ENCODE peak calls at places on chromosomes 16 and 17, in four cellular contexts. F is cardiac muscle cell; G is kidney; P is CD8-positive, alpha-beta T cell. Y is an unnamed sample.

GRCh38 chr16:26664086-26664485 is 402.6 kb upstream of the C16orf82 start:
- DNase-seq in F (no peak), G (no peak), P (no peak), Y (no peak)

GRCh38 chr17:9844153-9844552 is 18.4 kb downstream of the GLP2R start:
- DNase-seq in F (no peak), G (no peak), P (no peak), Y (no peak)

GRCh38 chr17:78329263-78330059 is 30.4 kb downstream of the SOCS3 start:
- DNase-seq in F (no peak), G (peak), P (peak), Y (no peak)

GRCh38 chr16:69093974-69094373 is 11.5 kb upstream of the HAS3 start:
- DNase-seq in F (no peak), G (no peak), P (no peak), Y (no peak)

GRCh38 chr16:87713469-87714229 is 52.1 kb downstream of the KLHDC4 start:
- DNase-seq in F (no peak), G (no peak), P (peak), Y (no peak)

GRCh38 chr16:50534556-50534955 is 13.6 kb upstream of the NKD1 start:
- DNase-seq in F (no peak), G (no peak), P (no peak), Y (no peak)

GRCh38 chr17:32341141-32341856 is 674 bp downstream of the C17orf75 start:
- DNase-seq in F (peak), G (no peak), P (peak), Y (peak)

GRCh38 chr16:88577166-88577565 is 7.0 kb downstream of the ZC3H18 start:
- DNase-seq in F (no peak), G (no peak), P (no peak), Y (no peak)

GRCh38 chr16:73956592-73957495 is 339.8 kb upstream of the PSMD7 start:
- DNase-seq in F (peak), G (no peak), P (peak), Y (peak)

GRCh38 chr17:70829876-70830275 is 660.5 kb downstream of the KCNJ2 start:
- DNase-seq in F (no peak), G (no peak), P (no peak), Y (no peak)

GRCh38 chr17:58323420-58324408 is 4.9 kb downstream of the TSPOAP1 start:
- DNase-seq in F (peak), G (peak), P (no peak), Y (no peak)

GRCh38 chr16:59783191-59783590 is 1049.1 kb upstream of the GOT2 start:
- DNase-seq in F (no peak), G (no peak), P (no peak), Y (no peak)

GRCh38 chr16:7182510-7183109 is 150.0 kb upstream of the RBFOX1 start:
- DNase-seq in F (peak), G (no peak), P (no peak), Y (no peak)

GRCh38 chr17:47707056-47707791 is 13.3 kb downstream of the TBKBP1 start:
- DNase-seq in F (no peak), G (peak), P (no peak), Y (no peak)

GRCh38 chr17:32970281-32970680 is 21.4 kb upstream of the SPACA3 start:
- DNase-seq in F (no peak), G (no peak), P (no peak), Y (no peak)

GRCh38 chr16:11088432-11088794 is 144.0 kb downstream of the CLEC16A start:
- DNase-seq in F (no peak), G (no peak), P (no peak), Y (no peak)

GRCh38 chr17:71461504-71462197 is 659.2 kb upstream of the SOX9 start:
- DNase-seq in F (no peak), G (no peak), P (no peak), Y (no peak)

GRCh38 chr16:69745959-69746358 is 8.8 kb downstream of the NOB1 start:
- DNase-seq in F (no peak), G (no peak), P (no peak), Y (no peak)

GRCh38 chr17:69594641-69595040 is 180.1 kb downstream of the MAP2K6 start:
- DNase-seq in F (no peak), G (no peak), P (no peak), Y (no peak)

GRCh38 chr17:59149051-59149450 is 5.9 kb downstream of the SKA2 start:
- DNase-seq in F (no peak), G (no peak), P (no peak), Y (no peak)

GRCh38 chr17:48051706-48052486 is 3.7 kb downstream of the NFE2L1 start:
- DNase-seq in F (no peak), G (no peak), P (no peak), Y (no peak)

GRCh38 chr16:3021449-3022207 is 1.5 kb downstream of the TNFRSF12A start:
- DNase-seq in F (peak), G (peak), P (peak), Y (peak)

GRCh38 chr17:15351925-15352324 is 10.5 kb upstream of the TEKT3 start:
- DNase-seq in F (no peak), G (no peak), P (no peak), Y (no peak)

GRCh38 chr16:85072947-85073346 is 39.3 kb downstream of the CIBAR2 start:
- DNase-seq in F (no peak), G (no peak), P (no peak), Y (no peak)

GRCh38 chr17:58156839-58157803 is 8.9 kb downstream of the OR4D1 start:
- DNase-seq in F (peak), G (peak), P (peak), Y (peak)

GRCh38 chr17:17900615-17901520 is 64.1 kb upstream of the SREBF1 start:
- DNase-seq in F (no peak), G (peak), P (no peak), Y (no peak)

GRCh38 chr16:81158964-81159363 is 62.8 kb upstream of the GCSH start:
- DNase-seq in F (no peak), G (no peak), P (no peak), Y (no peak)

GRCh38 chr16:28580726-28581315 is 16.0 kb downstream of the SULT1A2 start:
- DNase-seq in F (no peak), G (peak), P (no peak), Y (no peak)

GRCh38 chr16:28218109-28218508 is 6.3 kb upstream of the XPO6 start:
- DNase-seq in F (no peak), G (no peak), P (peak), Y (peak)

GRCh38 chr17:71329310-71330098 is 791.3 kb upstream of the SOX9 start:
- DNase-seq in F (peak), G (no peak), P (no peak), Y (no peak)

DNA sequence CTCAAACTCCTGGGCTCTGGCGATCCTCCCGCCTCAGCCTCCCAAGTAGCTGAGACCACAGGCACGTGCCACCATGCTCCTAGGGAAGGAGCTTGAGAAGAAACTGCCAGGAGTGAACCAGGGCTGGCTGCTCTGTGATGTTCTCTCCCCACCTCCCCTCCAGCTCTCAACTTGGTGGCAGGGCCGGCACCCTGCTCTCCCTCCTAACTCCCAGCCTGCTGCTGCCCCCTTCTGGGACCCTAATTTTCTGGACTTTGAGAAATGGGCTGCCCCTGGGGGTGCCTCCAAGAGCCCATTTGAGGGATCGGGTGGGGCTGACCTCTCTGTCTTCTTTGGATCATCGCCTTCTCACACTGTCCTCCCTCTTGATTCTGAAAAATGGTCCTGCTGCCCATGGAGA is 14.9 kb upstream of the STAT3 start:
- DNase-seq in F (peak), G (no peak), P (peak), Y (peak)
- TF ChIP-seq CTCF in F (peak), G (peak), P (peak), Y (peak)

GRCh38 chr17:19867094-19867653 is 562 bp downstream of the ULK2 start:
- DNase-seq in F (peak), G (peak), P (peak), Y (peak)
- TF ChIP-seq CTCF in F (peak), G (no peak), P (peak), Y (no peak)

DNA sequence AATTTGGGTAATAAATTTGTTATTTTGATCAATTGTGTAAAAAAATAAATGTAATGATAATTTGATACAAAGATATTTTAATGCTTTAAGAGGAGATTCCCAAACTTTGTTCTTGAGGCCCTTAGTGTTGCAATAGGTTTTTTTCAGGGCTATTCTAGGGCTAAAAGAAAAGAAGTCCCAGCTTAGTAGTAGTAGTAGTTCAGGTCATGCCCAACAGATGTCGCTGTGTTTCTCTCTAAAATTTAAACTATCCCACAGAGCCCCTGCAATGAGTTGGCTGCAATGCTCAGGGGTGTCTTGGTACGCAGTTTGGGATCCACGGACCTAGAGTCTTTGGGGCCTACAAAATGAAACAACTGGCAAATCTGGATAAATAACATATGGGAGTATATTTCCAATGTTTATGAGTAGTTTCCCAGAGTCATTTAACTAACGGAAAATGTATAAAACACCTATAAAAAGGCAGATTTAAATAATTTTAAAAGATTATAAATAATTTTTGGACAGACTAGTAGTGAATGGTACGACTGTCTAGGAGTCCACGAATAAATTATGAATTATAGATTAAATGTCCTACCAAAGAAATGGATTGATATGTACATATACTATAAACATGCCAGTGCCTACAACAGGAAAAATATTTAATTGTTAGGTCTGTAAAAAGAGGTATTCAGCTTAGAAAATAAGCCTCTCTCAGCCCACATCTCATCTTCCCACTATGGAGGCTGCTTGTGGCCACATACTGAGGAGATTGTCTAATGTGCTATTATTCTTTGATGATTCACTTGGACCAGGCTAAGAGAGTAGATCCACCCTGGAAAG is 228.5 kb upstream of the PMFBP1 start:
- DNase-seq in F (peak), G (no peak), P (peak), Y (peak)
- TF ChIP-seq CTCF in F (peak), G (peak), P (peak), Y (peak)

GRCh38 chr16:83713597-83713996 is 94.2 kb upstream of the HSBP1 start:
- DNase-seq in F (no peak), G (no peak), P (no peak), Y (no peak)
- TF ChIP-seq CTCF in F (no peak), G (no peak), P (no peak), Y (no peak)

GRCh38 chr16:4359914-4360313 is 8.8 kb upstream of the PAM16 start:
- DNase-seq in F (no peak), G (no peak), P (no peak), Y (no peak)

GRCh38 chr16:4358236-4358635 is 7.1 kb upstream of the PAM16 start:
- DNase-seq in F (no peak), G (no peak), P (no peak), Y (no peak)

GRCh38 chr16:4360538-4361021 is 9.5 kb upstream of the PAM16 start:
- DNase-seq in F (no peak), G (peak), P (no peak), Y (no peak)

GRCh38 chr16:4356820-4357219 is 5.7 kb upstream of the PAM16 start:
- DNase-seq in F (no peak), G (no peak), P (no peak), Y (no peak)

GRCh38 chr16:4358831-4359561 is 7.9 kb upstream of the PAM16 start:
- DNase-seq in F (peak), G (peak), P (peak), Y (peak)
- TF ChIP-seq CTCF in F (peak), G (peak), P (peak), Y (peak)

DNA sequence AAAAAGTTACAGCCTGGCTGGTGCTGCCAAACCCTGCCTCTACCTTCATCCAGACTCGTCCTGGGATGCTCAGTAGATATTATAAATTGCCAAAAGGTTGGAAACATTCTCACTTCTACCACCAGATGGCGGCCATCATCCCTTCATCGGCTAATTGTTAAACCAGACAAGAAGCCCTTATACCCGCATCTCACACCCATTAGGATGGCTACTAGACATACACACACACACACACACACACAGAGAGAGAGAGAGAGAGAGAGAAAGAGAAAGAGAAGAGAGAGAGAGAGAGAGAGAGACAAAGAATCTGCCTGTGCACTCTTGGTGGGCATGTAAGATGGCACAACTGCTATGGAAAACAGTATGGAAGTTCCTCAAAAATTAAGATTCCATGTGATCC is 15.0 kb upstream of the SCIMP start:
- DNase-seq in F (peak), G (no peak), P (peak), Y (peak)
- TF ChIP-seq CTCF in F (peak), G (peak), P (peak), Y (peak)